ENCODE peak calls at places on chromosomes 4 and X, in six cellular contexts. N is mucosa of descending colon; E is MCF 10A; Z is NT2/D1; A is activated T-helper 1 cell treated with anti-CD3 and anti-CD28 coated beads, Interleukin-12 subunit alpha, Interleukin-12 subunit beta, Interleukin-2, Interleukin-4 antibody, amounts not matched to agents 30 ng/mL and 10 ng/mL and 1 ng/mL, durations not matched to agents 14 hours and 24 hours and 36 hours; M is AG08396. C is an unnamed sample.

GRCh38 chrX:24899391-24899790 is 116.4 kb downstream of the ARX start:
- DNase-seq in E (no peak), A (no peak), Z (no peak), M (no peak), N (no peak), C (no peak)

GRCh38 chrX:72738396-72738795 is 24.3 kb upstream of the PHKA1 start:
- DNase-seq in Z (no peak), A (no peak), M (no peak), E (no peak), N (no peak), C (no peak)

GRCh38 chrX:1754077-1754476 is 139.2 kb downstream of the ASMT start:
- DNase-seq in E (no peak), Z (no peak), M (peak), A (no peak), N (no peak), C (no peak)

GRCh38 chrX:73877687-73878086 is 314.7 kb downstream of the CHIC1 start:
- DNase-seq in A (no peak), N (no peak), E (no peak), Z (peak), M (no peak), C (no peak)

GRCh38 chr4:88779431-88779830 is 81.8 kb upstream of the NAP1L5 start:
- DNase-seq in Z (no peak), M (no peak), A (no peak), N (no peak), E (no peak), C (no peak)

GRCh38 chr4:143185253-143186107 is 763 bp downstream of the USP38 start:
- DNase-seq in A (peak), M (no peak), E (peak), Z (no peak), N (peak), C (no peak)

GRCh38 chr4:76022031-76022430 is 1.3 kb downstream of the CXCL10 start:
- DNase-seq in A (no peak), E (no peak), N (no peak), Z (no peak), M (no peak), C (no peak)

GRCh38 chrX:39853417-39853816 is 244.3 kb downstream of the BCOR start:
- DNase-seq in M (no peak), N (no peak), A (no peak), Z (no peak), E (no peak), C (no peak)

GRCh38 chrX:151151668-151152267 is 24.6 kb upstream of the GPR50 start:
- DNase-seq in A (peak), N (no peak), M (peak), E (peak), Z (peak), C (no peak)

GRCh38 chr4:87354168-87355102 is 31.8 kb upstream of the HSD17B13 start:
- DNase-seq in A (no peak), Z (no peak), E (peak), N (no peak), M (no peak), C (no peak)

GRCh38 chrX:13899607-13900006 is 82.7 kb upstream of the GPM6B start:
- DNase-seq in E (peak), A (no peak), N (no peak), Z (no peak), M (peak), C (peak)

GRCh38 chr4:19729873-19730735 is 521.6 kb upstream of the SLIT2 start:
- DNase-seq in A (no peak), E (no peak), N (no peak), Z (no peak), M (no peak), C (no peak)